ENCODE peak calls at places on chromosomes 3 and 15, in four cellular contexts. Z is body of pancreas, Y is NB4, H is adrenal gland. Q is an unnamed sample.

GRCh38 chr15:54226455-54226854 is 248.2 kb downstream of the UNC13C start:
- DNase-seq in Z (no peak), Y (no peak), H (no peak), Q (no peak)

GRCh38 chr3:46236294-46237054 is 5.8 kb upstream of the CCR3 start:
- DNase-seq in Z (no peak), Y (peak; percentile 89), H (no peak), Q (no peak)

GRCh38 chr3:127699098-127699945 is 26.6 kb downstream of the ABTB1 start:
- DNase-seq in Z (peak; percentile 61), Y (no peak), H (no peak), Q (no peak)

GRCh38 chr3:73255609-73256029 is 194.2 kb downstream of the EBLN2 start:
- DNase-seq in Z (peak; percentile 54), Y (peak; percentile 35), H (no peak), Q (no peak)

GRCh38 chr3:60779637-60780036 is 471.6 kb downstream of the FHIT start:
- DNase-seq in Z (no peak), Y (no peak), H (no peak), Q (no peak)

GRCh38 chr15:38002883-38003477 is 68.5 kb downstream of the TMCO5A start:
- DNase-seq in Z (peak; percentile 49), Y (peak; percentile 67), H (peak; percentile 47), Q (peak; percentile 84)

GRCh38 chr15:42584031-42584765 is 8.8 kb downstream of the STARD9 start:
- DNase-seq in Z (no peak), Y (no peak), H (no peak), Q (no peak)

GRCh38 chr15:52559583-52559982 is 9.2 kb downstream of the ARPP19 start:
- DNase-seq in Z (no peak), Y (no peak), H (no peak), Q (peak; percentile 57)

GRCh38 chr3:46215810-46216414 is 7.8 kb upstream of the CCR1 start:
- DNase-seq in Z (no peak), Y (no peak), H (no peak), Q (no peak)

GRCh38 chr15:78415284-78415683 is 22.7 kb upstream of the IREB2 start:
- DNase-seq in Z (no peak), Y (peak; percentile 31), H (no peak), Q (no peak)

GRCh38 chr15:45377630-45378148 is 655 bp downstream of the GATM start:
- DNase-seq in Z (peak; percentile 74), Y (no peak), H (peak; percentile 31), Q (peak; percentile 10)

GRCh38 chr3:38343797-38344594 is 2.6 kb upstream of the XYLB start:
- DNase-seq in Z (no peak), Y (peak; percentile 30), H (no peak), Q (no peak)

GRCh38 chr3:195015021-195015420 is 255.9 kb downstream of the XXYLT1 start:
- DNase-seq in Z (no peak), Y (no peak), H (no peak), Q (no peak)

GRCh38 chr15:99443056-99443756 is 122.6 kb upstream of the MEF2A start:
- DNase-seq in Z (no peak), Y (no peak), H (no peak), Q (no peak)

GRCh38 chr3:56467801-56468183 is 475 bp downstream of the ERC2 start:
- DNase-seq in Z (no peak), Y (no peak), H (peak; percentile 16), Q (no peak)

GRCh38 chr3:74546426-74546825 is 68.0 kb downstream of the CNTN3 start:
- DNase-seq in Z (no peak), Y (no peak), H (no peak), Q (no peak)

GRCh38 chr15:91224750-91225380 is 124.8 kb downstream of the SV2B start:
- DNase-seq in Z (no peak), Y (peak; percentile 52), H (peak; percentile 23), Q (peak; percentile 51)

GRCh38 chr15:24269923-24270322 is 405.7 kb upstream of the NPAP1 start:
- DNase-seq in Z (no peak), Y (no peak), H (no peak), Q (no peak)

GRCh38 chr3:65412591-65412990 is 626.1 kb downstream of the MAGI1 start:
- DNase-seq in Z (peak; percentile 64), Y (no peak), H (peak; percentile 34), Q (no peak)

GRCh38 chr3:104892044-104892443 is 474.7 kb upstream of the ALCAM start:
- DNase-seq in Z (no peak), Y (no peak), H (no peak), Q (no peak)

GRCh38 chr3:20054549-20054987 is 14.3 kb downstream of the KAT2B start:
- DNase-seq in Z (peak; percentile 84), Y (peak; percentile 83), H (peak; percentile 85), Q (peak; percentile 84)

GRCh38 chr15:47614341-47614740 is 103.0 kb upstream of the SEMA6D start:
- DNase-seq in Z (no peak), Y (no peak), H (no peak), Q (no peak)

GRCh38 chr15:30997270-30997669 is 5.8 kb upstream of the MTMR10 start:
- DNase-seq in Z (no peak), Y (no peak), H (no peak), Q (no peak)

GRCh38 chr3:171175840-171176239 is 149.3 kb upstream of the SLC2A2 start:
- DNase-seq in Z (no peak), Y (no peak), H (no peak), Q (no peak)
- H3K4me3 ChIP-seq in Z (no peak overlapping the region), Y (no peak overlapping the region), H (no peak overlapping the region), Q (no peak overlapping the region)

GRCh38 chr3:142129516-142130171 is 19.7 kb downstream of the TFDP2 start:
- DNase-seq in Z (no peak), Y (no peak), H (no peak), Q (no peak)
- TF ChIP-seq CTCF in Z (no peak), Y (no peak), H (no peak), Q (no peak)

GRCh38 chr3:109355625-109356441 is 18.5 kb upstream of the DPPA4 start:
- DNase-seq in Z (no peak), Y (no peak), H (no peak), Q (no peak)

GRCh38 chr3:109353057-109353456 is 15.7 kb upstream of the DPPA4 start:
- DNase-seq in Z (no peak), Y (no peak), H (no peak), Q (no peak)

GRCh38 chr3:109351231-109351630 is 13.9 kb upstream of the DPPA4 start:
- DNase-seq in Z (no peak), Y (no peak), H (no peak), Q (no peak)

DNA sequence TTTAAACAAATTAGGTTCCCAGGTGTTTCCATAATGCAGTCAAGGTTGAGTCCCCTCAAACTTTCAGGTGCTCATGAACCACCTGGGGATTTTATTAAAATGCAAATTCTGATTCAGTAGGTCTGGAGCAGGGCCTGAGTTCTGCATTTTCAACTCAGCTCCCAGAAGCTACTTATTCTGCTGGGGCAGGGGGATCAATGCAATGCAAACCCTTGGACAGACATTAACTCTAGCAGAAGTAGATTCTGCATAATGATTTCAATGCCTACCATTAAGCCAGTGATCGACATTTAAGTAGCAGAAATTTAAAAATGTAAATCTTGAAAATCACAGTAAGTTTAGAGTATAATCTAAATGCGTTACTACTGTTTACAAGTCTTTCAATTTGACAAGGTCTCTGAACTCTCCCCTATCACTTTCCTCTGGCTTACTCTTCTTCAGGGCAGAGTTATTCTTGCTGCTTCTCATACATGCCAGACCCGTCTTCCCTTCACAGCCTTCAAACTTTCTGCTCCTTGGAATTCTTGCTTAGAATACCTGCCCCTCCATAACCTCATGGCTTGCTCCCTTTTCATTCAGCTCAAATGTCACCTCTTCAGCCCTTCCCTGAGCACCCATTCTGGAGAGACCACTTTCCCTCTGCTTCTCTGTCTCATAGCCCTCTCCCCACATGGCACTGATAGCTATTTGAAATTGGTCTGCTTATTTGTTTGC is 19.3 kb upstream of the DPPA4 start:
- DNase-seq in Z (no peak), Y (no peak), H (no peak), Q (no peak)
- H3K4me3 ChIP-seq in Z (no peak overlapping the region), Y (no peak overlapping the region), H (no peak overlapping the region), Q (no peak overlapping the region)

GRCh38 chr3:135099734-135100348 is 304.8 kb downstream of the EPHB1 start:
- DNase-seq in Z (no peak), Y (no peak), H (no peak), Q (no peak)

GRCh38 chr3:135100349-135100741 is 305.3 kb downstream of the EPHB1 start:
- DNase-seq in Z (no peak), Y (no peak), H (no peak), Q (no peak)

GRCh38 chr3:135093121-135093520 is 298.1 kb downstream of the EPHB1 start:
- DNase-seq in Z (no peak), Y (no peak), H (no peak), Q (no peak)

GRCh38 chr3:135091956-135092355 is 296.9 kb downstream of the EPHB1 start:
- DNase-seq in Z (no peak), Y (no peak), H (no peak), Q (no peak)

DNA sequence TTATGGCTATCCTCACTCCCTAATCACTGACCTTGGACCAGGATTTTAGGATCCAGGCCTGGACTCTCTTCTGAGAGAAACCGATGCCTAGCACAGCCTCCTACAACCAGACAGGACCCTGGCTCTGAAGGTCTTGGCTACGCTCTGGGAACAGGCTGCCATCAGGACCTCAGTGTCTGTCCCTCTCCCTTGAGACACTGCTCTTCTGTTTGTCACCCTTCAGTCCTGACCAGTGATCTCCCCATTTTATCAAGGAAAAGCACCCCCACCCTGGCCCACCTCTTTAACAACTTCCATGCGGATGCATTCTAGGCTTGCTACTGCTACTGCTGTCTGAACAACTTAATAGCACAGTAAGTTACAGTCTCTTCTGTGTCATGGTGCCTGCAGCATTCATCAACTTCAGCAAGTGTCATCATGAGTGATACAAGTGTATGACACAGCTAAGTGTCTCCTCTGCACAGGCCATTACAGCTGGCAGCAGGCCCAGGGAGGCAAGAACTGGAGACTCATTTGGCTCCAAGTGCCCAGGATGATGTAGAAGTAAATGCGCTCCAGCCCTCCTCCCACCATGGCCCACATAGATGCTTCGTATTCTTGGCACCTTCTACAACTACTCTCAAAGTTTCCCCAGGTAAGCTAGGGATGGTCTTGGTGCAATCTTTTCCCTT is 302.4 kb downstream of the EPHB1 start:
- DNase-seq in Z (no peak), Y (no peak), H (no peak), Q (no peak)
- TF ChIP-seq CTCF in Z (no peak), Y (no peak), H (no peak), Q (no peak)